ENCODE peak calls at places on chromosomes 16 and 17, in six cellular contexts. V, S, J, B, N and T are unnamed samples.

GRCh38 chr17:56994009-56994792 is 16.3 kb downstream of the SCPEP1 start:
- DNase-seq in V (no peak), S (no peak), J (peak), B (no peak), N (no peak), T (peak)

GRCh38 chr17:65278050-65278819 is 141.1 kb downstream of the RGS9 start:
- DNase-seq in V (no peak), S (peak), J (peak), B (no peak), N (no peak), T (peak)

GRCh38 chr16:17476414-17477259 is 5.9 kb upstream of the XYLT1 start:
- DNase-seq in V (no peak), S (peak), J (peak), B (peak), N (peak), T (peak)

GRCh38 chr16:11916524-11917285 is 949 bp upstream of the GSPT1 start:
- DNase-seq in V (no peak), S (peak), J (peak), B (no peak), N (peak), T (peak)

GRCh38 chr16:84633622-84634021 is 14.7 kb upstream of the KLHL36 start:
- DNase-seq in V (no peak), S (no peak), J (no peak), B (no peak), N (no peak), T (no peak)

GRCh38 chr17:67629963-67630320 is 87.8 kb upstream of the NOL11 start:
- DNase-seq in V (no peak), S (peak), J (peak), B (no peak), N (peak), T (peak)

GRCh38 chr17:64355536-64356303 is 34.9 kb downstream of the PECAM1 start:
- DNase-seq in V (no peak), S (peak), J (peak), B (no peak), N (peak), T (no peak)

GRCh38 chr16:11145173-11145820 is 110.7 kb downstream of the SOCS1 start:
- DNase-seq in V (no peak), S (no peak), J (peak), B (no peak), N (peak), T (no peak)

GRCh38 chr16:78297066-78297666 is 197.7 kb downstream of the WWOX start:
- DNase-seq in V (no peak), S (no peak), J (no peak), B (no peak), N (no peak), T (no peak)

GRCh38 chr16:86117756-86118155 is 218.8 kb downstream of the IRF8 start:
- DNase-seq in V (no peak), S (no peak), J (no peak), B (no peak), N (no peak), T (no peak)

GRCh38 chr16:64983983-64984382 is 137.9 kb downstream of the CDH11 start:
- DNase-seq in V (no peak), S (peak), J (peak), B (no peak), N (peak), T (peak)

GRCh38 chr17:4604111-4604644 is 19.8 kb downstream of the SMTNL2 start:
- DNase-seq in V (no peak), S (peak), J (peak), B (no peak), N (peak), T (no peak)

GRCh38 chr16:72256398-72257048 is 84.6 kb upstream of the PMFBP1 start:
- DNase-seq in V (no peak), S (peak), J (peak), B (no peak), N (peak), T (peak)

GRCh38 chr16:3652373-3653037 is 2.0 kb upstream of the DNASE1 start:
- DNase-seq in V (no peak), S (no peak), J (no peak), B (no peak), N (no peak), T (no peak)

GRCh38 chr17:2929881-2930533 is 133.4 kb downstream of the OR1D5 start:
- DNase-seq in V (no peak), S (peak), J (peak), B (no peak), N (no peak), T (peak)

GRCh38 chr16:10525214-10525825 is 55.1 kb downstream of the EMP2 start:
- DNase-seq in V (no peak), S (no peak), J (peak), B (no peak), N (no peak), T (no peak)

GRCh38 chr17:57289613-57290012 is 33.3 kb downstream of the MSI2 start:
- DNase-seq in V (no peak), S (no peak), J (no peak), B (no peak), N (no peak), T (no peak)

GRCh38 chr16:54287758-54288591 is 1.4 kb upstream of the IRX3 start:
- DNase-seq in V (no peak), S (no peak), J (no peak), B (no peak), N (no peak), T (no peak)

GRCh38 chr17:80219777-80220708 is at the start of the genes SGSH and SLC26A11:
- DNase-seq in V (no peak), S (peak), J (peak), B (no peak), N (peak), T (peak)

GRCh38 chr17:7004398-7005253 is 7.8 kb upstream of the RNASEK start:
- DNase-seq in V (peak), S (peak), J (peak), B (peak), N (peak), T (no peak)

GRCh38 chr17:70648166-70648565 is 478.8 kb downstream of the KCNJ2 start:
- DNase-seq in V (no peak), S (no peak), J (no peak), B (no peak), N (no peak), T (no peak)

GRCh38 chr16:51657844-51658243 is 506.8 kb upstream of the SALL1 start:
- DNase-seq in V (no peak), S (no peak), J (no peak), B (no peak), N (no peak), T (no peak)

GRCh38 chr17:58332720-58333395 is 4.3 kb upstream of the TSPOAP1 start:
- DNase-seq in V (peak), S (no peak), J (no peak), B (peak), N (no peak), T (no peak)

GRCh38 chr17:37770631-37771518 is 26.0 kb upstream of the HNF1B start:
- DNase-seq in V (no peak), S (peak), J (peak), B (peak), N (peak), T (peak)

GRCh38 chr17:27463235-27463677 is 7.0 kb downstream of the KSR1 start:
- DNase-seq in V (no peak), S (no peak), J (peak), B (no peak), N (no peak), T (no peak)

GRCh38 chr17:9247401-9247938 is 226.2 kb downstream of the NTN1 start:
- DNase-seq in V (no peak), S (no peak), J (no peak), B (no peak), N (no peak), T (no peak)

GRCh38 chr17:48586355-48586924 is 3.6 kb downstream of the HOXB3 start:
- DNase-seq in V (no peak), S (no peak), J (no peak), B (no peak), N (no peak), T (no peak)

GRCh38 chr17:81635973-81636504 is 873 bp downstream of the NPLOC4 start:
- DNase-seq in V (no peak), S (no peak), J (peak), B (no peak), N (peak), T (no peak)

GRCh38 chr17:16486373-16487250 is 5.4 kb downstream of the LRRC75A start:
- DNase-seq in V (no peak), S (peak), J (peak), B (no peak), N (peak), T (peak)

GRCh38 chr16:23149267-23149992 is at the start of gene USP31:
- DNase-seq in V (peak), S (peak), J (peak), B (peak), N (peak), T (peak)

GRCh38 chr17:45639297-45639849 is 144.7 kb upstream of the CRHR1 start:
- DNase-seq in V (no peak), S (no peak), J (no peak), B (no peak), N (peak), T (no peak)

GRCh38 chr17:46977750-46978488 is 1.1 kb downstream of the RPRML start:
- DNase-seq in V (no peak), S (no peak), J (no peak), B (no peak), N (no peak), T (no peak)

GRCh38 chr17:43908111-43908721 is 880 bp upstream of the MPP2 start:
- DNase-seq in V (no peak), S (no peak), J (peak), B (peak), N (peak), T (peak)

GRCh38 chr16:2159052-2159838 is 3.7 kb downstream of the TRAF7 start:
- DNase-seq in V (no peak), S (peak), J (no peak), B (no peak), N (peak), T (no peak)

GRCh38 chr16:47687694-47688093 is 226.6 kb downstream of the PHKB start:
- DNase-seq in V (no peak), S (no peak), J (peak), B (no peak), N (no peak), T (no peak)

GRCh38 chr16:72743011-72743761 is 304.7 kb downstream of the ZFHX3 start:
- DNase-seq in V (no peak), S (no peak), J (peak), B (no peak), N (no peak), T (no peak)

GRCh38 chr17:15436399-15437369 is 30.7 kb downstream of the CDRT4 start:
- DNase-seq in V (no peak), S (peak), J (peak), B (no peak), N (no peak), T (no peak)

GRCh38 chr17:58277107-58277506 is 3.6 kb downstream of the MPO start:
- DNase-seq in V (no peak), S (peak), J (peak), B (peak), N (no peak), T (no peak)

GRCh38 chr16:86827521-86827920 is 249.2 kb downstream of the FOXL1 start:
- DNase-seq in V (no peak), S (no peak), J (peak), B (no peak), N (no peak), T (no peak)